ENCODE peak calls at places on chromosome 17, in ten cellular contexts. One of them, this sample, is unnamed. For H3K4me1, the result is how much of the 10 kb centered on the place peaks cover.

GRCh38 chr17:39231587-39232551 is 6.1 kb upstream of the STAC2 start:
- DNase-seq in Peyer's patch: peak
- DNase-seq in body of pancreas: peak
- DNase-seq in uterus: peak
- DNase-seq in IMR-90: peak
- DNase-seq in HepG2: no peak
- DNase-seq in upper lobe of left lung: peak
- DNase-seq in stomach: peak
- DNase-seq in tibial nerve: no peak
- DNase-seq in ovary: no peak
- DNase-seq in this sample: peak

GRCh38 chr17:49795372-49795771 is 6.9 kb downstream of the KAT7 start:
- DNase-seq in Peyer's patch: no peak
- DNase-seq in body of pancreas: no peak
- DNase-seq in uterus: no peak
- DNase-seq in IMR-90: no peak
- DNase-seq in HepG2: no peak
- DNase-seq in upper lobe of left lung: no peak
- DNase-seq in stomach: no peak
- DNase-seq in tibial nerve: no peak
- DNase-seq in ovary: no peak
- DNase-seq in this sample: no peak

GRCh38 chr17:39225974-39226683 is 384 bp upstream of the STAC2 start:
- DNase-seq in Peyer's patch: peak
- DNase-seq in body of pancreas: peak
- DNase-seq in uterus: peak
- DNase-seq in IMR-90: peak
- DNase-seq in HepG2: no peak
- DNase-seq in upper lobe of left lung: peak
- DNase-seq in stomach: peak
- DNase-seq in tibial nerve: peak
- DNase-seq in ovary: peak
- DNase-seq in this sample: peak

GRCh38 chr17:38898812-38899348 is 26.5 kb upstream of the LASP1NB start:
- DNase-seq in Peyer's patch: peak
- DNase-seq in body of pancreas: no peak
- DNase-seq in uterus: no peak
- DNase-seq in IMR-90: no peak
- DNase-seq in HepG2: no peak
- DNase-seq in upper lobe of left lung: no peak
- DNase-seq in stomach: peak
- DNase-seq in tibial nerve: no peak
- DNase-seq in ovary: no peak
- DNase-seq in this sample: peak

GRCh38 chr17:3964203-3965122 is at the start of gene ATP2A3:
- DNase-seq in Peyer's patch: peak
- DNase-seq in body of pancreas: peak
- DNase-seq in uterus: no peak
- DNase-seq in IMR-90: no peak
- DNase-seq in HepG2: no peak
- DNase-seq in upper lobe of left lung: peak
- DNase-seq in stomach: peak
- DNase-seq in tibial nerve: no peak
- DNase-seq in ovary: no peak
- DNase-seq in this sample: peak

GRCh38 chr17:81523139-81524062 is 4.8 kb upstream of the FSCN2 start:
- DNase-seq in Peyer's patch: no peak
- DNase-seq in body of pancreas: no peak
- DNase-seq in uterus: no peak
- DNase-seq in IMR-90: peak
- DNase-seq in HepG2: peak
- DNase-seq in upper lobe of left lung: peak
- DNase-seq in stomach: peak
- DNase-seq in tibial nerve: no peak
- DNase-seq in ovary: peak
- DNase-seq in this sample: peak

GRCh38 chr17:47087093-47087492 is 102.0 kb downstream of the CDC27 start:
- DNase-seq in Peyer's patch: no peak
- DNase-seq in body of pancreas: no peak
- DNase-seq in uterus: no peak
- DNase-seq in IMR-90: no peak
- DNase-seq in HepG2: peak
- DNase-seq in upper lobe of left lung: no peak
- DNase-seq in stomach: no peak
- DNase-seq in tibial nerve: no peak
- DNase-seq in ovary: no peak
- DNase-seq in this sample: no peak

GRCh38 chr17:38456031-38456815 is 28.0 kb downstream of the ARHGAP23 start:
- DNase-seq in Peyer's patch: no peak
- DNase-seq in body of pancreas: no peak
- DNase-seq in uterus: no peak
- DNase-seq in IMR-90: no peak
- DNase-seq in HepG2: no peak
- DNase-seq in upper lobe of left lung: no peak
- DNase-seq in stomach: no peak
- DNase-seq in tibial nerve: no peak
- DNase-seq in ovary: no peak
- DNase-seq in this sample: no peak

GRCh38 chr17:64574646-64575045 is 67.9 kb downstream of the CEP95 start:
- DNase-seq in Peyer's patch: no peak
- DNase-seq in body of pancreas: no peak
- DNase-seq in uterus: no peak
- DNase-seq in IMR-90: no peak
- DNase-seq in HepG2: no peak
- DNase-seq in upper lobe of left lung: no peak
- DNase-seq in stomach: no peak
- DNase-seq in tibial nerve: no peak
- DNase-seq in ovary: no peak
- DNase-seq in this sample: no peak
- H3K27ac ChIP-seq in Peyer's patch: no peak
- H3K27ac ChIP-seq in body of pancreas: no peak
- H3K27ac ChIP-seq in uterus: no peak
- H3K27ac ChIP-seq in IMR-90: no peak
- H3K27ac ChIP-seq in HepG2: no peak
- H3K27ac ChIP-seq in upper lobe of left lung: no peak
- H3K27ac ChIP-seq in stomach: no peak
- H3K27ac ChIP-seq in tibial nerve: no peak
- H3K27ac ChIP-seq in ovary: peak
- H3K27ac ChIP-seq in this sample: no peak

GRCh38 chr17:63431939-63432804 is 13.9 kb downstream of the CYB561 start:
- DNase-seq in Peyer's patch: no peak
- DNase-seq in body of pancreas: peak
- DNase-seq in uterus: no peak
- DNase-seq in IMR-90: peak
- DNase-seq in HepG2: peak
- DNase-seq in upper lobe of left lung: no peak
- DNase-seq in stomach: no peak
- DNase-seq in tibial nerve: no peak
- DNase-seq in ovary: no peak
- DNase-seq in this sample: no peak

GRCh38 chr17:63435681-63436522 is 10.2 kb downstream of the CYB561 start:
- DNase-seq in Peyer's patch: no peak
- DNase-seq in body of pancreas: peak
- DNase-seq in uterus: no peak
- DNase-seq in IMR-90: no peak
- DNase-seq in HepG2: no peak
- DNase-seq in upper lobe of left lung: peak
- DNase-seq in stomach: peak
- DNase-seq in tibial nerve: no peak
- DNase-seq in ovary: no peak
- DNase-seq in this sample: no peak

GRCh38 chr17:63431618-63431938 is 14.5 kb downstream of the CYB561 start:
- DNase-seq in Peyer's patch: no peak
- DNase-seq in body of pancreas: no peak
- DNase-seq in uterus: no peak
- DNase-seq in IMR-90: no peak
- DNase-seq in HepG2: no peak
- DNase-seq in upper lobe of left lung: no peak
- DNase-seq in stomach: no peak
- DNase-seq in tibial nerve: no peak
- DNase-seq in ovary: no peak
- DNase-seq in this sample: no peak

GRCh38 chr17:63434951-63435571 is 11.0 kb downstream of the CYB561 start:
- DNase-seq in Peyer's patch: no peak
- DNase-seq in body of pancreas: peak
- DNase-seq in uterus: peak
- DNase-seq in IMR-90: peak
- DNase-seq in HepG2: no peak
- DNase-seq in upper lobe of left lung: no peak
- DNase-seq in stomach: peak
- DNase-seq in tibial nerve: no peak
- DNase-seq in ovary: no peak
- DNase-seq in this sample: peak

DNA sequence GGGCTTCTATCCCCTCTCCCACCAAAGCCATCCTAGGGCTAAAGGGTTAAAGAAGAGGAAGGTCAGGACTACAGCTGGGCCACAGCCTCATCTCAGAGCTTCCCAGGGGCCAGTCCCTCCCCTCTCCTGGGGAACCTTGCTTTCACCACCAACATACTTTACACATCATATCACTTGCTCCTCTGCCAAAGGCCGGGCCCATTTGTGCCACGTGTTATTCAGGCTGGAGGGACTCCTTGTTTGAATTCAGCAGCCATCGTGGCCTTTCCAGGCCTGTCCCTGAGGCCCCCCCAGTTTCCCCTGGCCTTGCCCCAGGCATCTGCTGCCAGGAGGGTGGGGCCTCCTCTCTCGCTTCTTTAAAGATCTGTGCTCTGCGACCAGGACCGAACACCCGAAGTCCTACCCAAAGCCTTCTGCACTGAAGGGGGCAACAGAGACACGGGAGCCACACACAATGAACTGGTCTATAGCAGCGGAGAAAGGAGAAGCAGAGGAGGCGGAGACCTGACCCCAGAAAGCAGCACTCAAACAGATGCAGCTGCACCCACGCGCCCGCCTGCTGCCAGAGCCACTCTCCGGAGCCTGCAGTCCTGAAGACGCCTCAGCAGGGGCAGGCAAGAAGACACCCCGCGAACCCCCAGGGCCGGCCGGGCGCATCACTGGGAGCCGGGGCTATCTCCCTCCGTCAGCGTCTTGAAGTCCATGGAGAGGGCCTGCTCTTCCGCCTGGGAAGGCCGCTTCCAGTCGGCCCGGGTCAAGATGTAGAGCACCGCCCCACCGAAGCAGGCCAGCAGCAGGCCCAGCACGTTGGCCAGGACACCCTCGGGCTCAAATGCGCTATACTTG is 12.1 kb downstream of the CYB561 start:
- DNase-seq in Peyer's patch: no peak
- DNase-seq in body of pancreas: peak
- DNase-seq in uterus: peak
- DNase-seq in IMR-90: peak
- DNase-seq in HepG2: no peak
- DNase-seq in upper lobe of left lung: peak
- DNase-seq in stomach: peak
- DNase-seq in tibial nerve: peak
- DNase-seq in ovary: peak
- DNase-seq in this sample: peak
- TF ChIP-seq POLR2A in Peyer's patch: no peak
- TF ChIP-seq POLR2A in body of pancreas: no peak
- TF ChIP-seq POLR2A in uterus: no peak
- TF ChIP-seq POLR2A in IMR-90: no peak
- TF ChIP-seq POLR2A in HepG2: no peak
- TF ChIP-seq POLR2A in upper lobe of left lung: no peak
- TF ChIP-seq POLR2A in stomach: no peak
- TF ChIP-seq POLR2A in tibial nerve: no peak
- TF ChIP-seq POLR2A in ovary: no peak
- TF ChIP-seq POLR2A in this sample: no peak

DNA sequence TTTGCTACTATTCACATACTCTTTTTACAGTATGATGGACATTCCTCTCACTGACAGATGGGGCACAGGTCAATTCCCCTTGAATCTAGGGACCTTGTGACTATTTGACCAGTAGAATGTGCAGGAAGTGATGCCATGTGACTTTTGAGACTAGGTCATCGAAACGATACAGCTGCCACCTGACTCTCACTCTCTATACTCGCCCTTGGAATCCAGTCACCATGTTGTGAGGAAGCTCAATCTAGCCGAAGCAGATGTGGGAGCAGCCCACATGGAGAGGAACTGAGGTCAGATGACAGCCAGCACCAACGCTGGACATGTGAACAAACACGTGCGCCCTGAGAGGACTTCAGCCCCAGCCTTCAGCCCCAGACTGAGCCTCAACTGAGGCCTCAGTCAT is 148.2 kb upstream of the CDC42EP4 start:
- DNase-seq in Peyer's patch: no peak
- DNase-seq in body of pancreas: no peak
- DNase-seq in uterus: no peak
- DNase-seq in IMR-90: no peak
- DNase-seq in HepG2: no peak
- DNase-seq in upper lobe of left lung: no peak
- DNase-seq in stomach: no peak
- DNase-seq in tibial nerve: no peak
- DNase-seq in ovary: no peak
- DNase-seq in this sample: no peak
- H3K4me1 ChIP-seq in Peyer's patch: under half
- H3K4me1 ChIP-seq in body of pancreas: under half
- H3K4me1 ChIP-seq in uterus: under half
- H3K4me1 ChIP-seq in IMR-90: under half
- H3K4me1 ChIP-seq in HepG2: under half
- H3K4me1 ChIP-seq in upper lobe of left lung: under half
- H3K4me1 ChIP-seq in stomach: under half
- H3K4me1 ChIP-seq in tibial nerve: under half
- H3K4me1 ChIP-seq in ovary: under half
- H3K4me1 ChIP-seq in this sample: under half

GRCh38 chr17:45425984-45426413 is 6.7 kb downstream of the ARHGAP27 start:
- DNase-seq in Peyer's patch: no peak
- DNase-seq in body of pancreas: no peak
- DNase-seq in uterus: no peak
- DNase-seq in IMR-90: no peak
- DNase-seq in HepG2: no peak
- DNase-seq in upper lobe of left lung: no peak
- DNase-seq in stomach: no peak
- DNase-seq in tibial nerve: no peak
- DNase-seq in ovary: no peak
- DNase-seq in this sample: no peak

GRCh38 chr17:45428954-45429337 is 3.7 kb downstream of the ARHGAP27 start:
- DNase-seq in Peyer's patch: peak
- DNase-seq in body of pancreas: no peak
- DNase-seq in uterus: no peak
- DNase-seq in IMR-90: no peak
- DNase-seq in HepG2: no peak
- DNase-seq in upper lobe of left lung: peak
- DNase-seq in stomach: no peak
- DNase-seq in tibial nerve: no peak
- DNase-seq in ovary: no peak
- DNase-seq in this sample: no peak

GRCh38 chr17:45426561-45426960 is 6.1 kb downstream of the ARHGAP27 start:
- DNase-seq in Peyer's patch: no peak
- DNase-seq in body of pancreas: no peak
- DNase-seq in uterus: no peak
- DNase-seq in IMR-90: no peak
- DNase-seq in HepG2: no peak
- DNase-seq in upper lobe of left lung: no peak
- DNase-seq in stomach: no peak
- DNase-seq in tibial nerve: no peak
- DNase-seq in ovary: no peak
- DNase-seq in this sample: no peak

GRCh38 chr17:45428050-45428953 is 4.4 kb downstream of the ARHGAP27 start:
- DNase-seq in Peyer's patch: peak
- DNase-seq in body of pancreas: peak
- DNase-seq in uterus: peak
- DNase-seq in IMR-90: peak
- DNase-seq in HepG2: peak
- DNase-seq in upper lobe of left lung: peak
- DNase-seq in stomach: peak
- DNase-seq in tibial nerve: peak
- DNase-seq in ovary: peak
- DNase-seq in this sample: peak

DNA sequence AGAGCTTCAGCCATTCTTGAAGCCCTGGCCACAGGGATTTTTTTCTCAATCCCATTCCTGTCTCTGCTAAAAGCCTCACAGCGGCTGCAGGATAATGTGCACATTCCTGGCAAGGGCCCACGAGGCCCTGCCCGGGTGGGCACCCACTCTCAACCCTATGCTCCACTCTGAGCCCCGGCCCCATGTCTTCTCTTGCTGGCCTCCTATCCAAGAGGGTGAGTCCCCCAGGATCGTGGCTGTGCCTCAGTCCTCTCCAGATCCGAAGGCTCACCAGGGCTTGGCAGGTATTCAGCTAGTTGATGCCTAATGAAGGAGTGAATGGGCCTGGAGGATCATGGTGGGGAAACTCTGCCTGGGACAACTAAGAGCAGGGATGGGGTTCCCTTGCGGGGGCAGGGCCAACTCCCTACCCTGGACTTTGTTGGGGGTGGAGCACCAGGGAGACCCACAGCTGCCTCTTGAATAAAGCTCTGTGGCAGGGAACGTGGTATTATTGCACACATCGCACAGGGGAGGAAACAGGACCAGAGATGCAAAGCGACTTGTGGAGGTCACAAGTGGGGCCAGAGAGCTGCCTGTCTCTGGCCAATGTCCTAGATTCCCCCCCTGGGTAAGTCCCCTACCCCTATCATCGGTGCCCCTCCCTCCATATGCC is 5.4 kb downstream of the ARHGAP27 start:
- DNase-seq in Peyer's patch: no peak
- DNase-seq in body of pancreas: no peak
- DNase-seq in uterus: no peak
- DNase-seq in IMR-90: no peak
- DNase-seq in HepG2: no peak
- DNase-seq in upper lobe of left lung: no peak
- DNase-seq in stomach: no peak
- DNase-seq in tibial nerve: no peak
- DNase-seq in ovary: no peak
- DNase-seq in this sample: no peak
- H3K27ac ChIP-seq in Peyer's patch: no peak
- H3K27ac ChIP-seq in body of pancreas: no peak
- H3K27ac ChIP-seq in uterus: no peak
- H3K27ac ChIP-seq in IMR-90: no peak
- H3K27ac ChIP-seq in HepG2: no peak
- H3K27ac ChIP-seq in upper lobe of left lung: no peak
- H3K27ac ChIP-seq in stomach: no peak
- H3K27ac ChIP-seq in tibial nerve: no peak
- H3K27ac ChIP-seq in ovary: no peak
- H3K27ac ChIP-seq in this sample: no peak

This sample was measured in heart left ventricle.